ENCODE peak calls at places on chromosomes 5 and 9, in nine cellular contexts. W is stomach, N is heart right ventricle, F is aorta, I is upper lobe of right lung, R is heart left ventricle, U is tibial artery, S is fibroblast of lung, H is SJSA1. Q is an unnamed sample.

GRCh38 chr9:78973906-78974305 is 597.9 kb upstream of the TLE4 start:
- DNase-seq in H (no peak), F (no peak), N (no peak), W (no peak), S (peak; percentile 67), U (no peak), R (no peak), I (no peak), Q (no peak)

GRCh38 chr5:75654693-75655315 is 43.6 kb downstream of the ANKDD1B start:
- DNase-seq in F (no peak), W (no peak), U (no peak), R (peak; percentile 77), H (no peak), I (no peak), S (no peak), N (peak; percentile 58), Q (no peak)

GRCh38 chr9:72952914-72953313 is at the start of gene ALDH1A1:
- DNase-seq in F (no peak), H (no peak), R (no peak), S (no peak), W (peak; percentile 70), I (no peak), N (no peak), U (no peak), Q (peak; percentile 89)

GRCh38 chr9:21682981-21683380 is 119.5 kb upstream of the MTAP start:
- DNase-seq in F (no peak), N (no peak), S (peak; percentile 81), R (no peak), H (no peak), I (no peak), W (no peak), U (no peak), Q (no peak)

GRCh38 chr5:53239301-53239990 is 129.9 kb upstream of the MOCS2 start:
- DNase-seq in W (no peak), S (peak; percentile 35), R (no peak), U (no peak), I (no peak), N (no peak), F (no peak), H (no peak), Q (no peak)

GRCh38 chr9:90307177-90307833 is 335.3 kb downstream of the DIRAS2 start:
- DNase-seq in N (no peak), F (no peak), I (no peak), R (no peak), U (no peak), H (no peak), W (no peak), S (peak; percentile 34), Q (no peak)

GRCh38 chr5:178272591-178272990 is 40.0 kb upstream of the PHYKPL start:
- DNase-seq in W (no peak), S (no peak), F (no peak), R (peak; percentile 17), I (no peak), U (no peak), N (no peak), H (no peak), Q (no peak)

GRCh38 chr5:17928571-17928970 is 294.3 kb downstream of the TAF11L14 start:
- DNase-seq in S (peak; percentile 7), U (peak; percentile 29), W (no peak), R (no peak), F (peak; percentile 78), N (no peak), I (no peak), H (no peak), Q (no peak)

GRCh38 chr5:17239953-17240352 is 22.5 kb downstream of the BASP1 start:
- DNase-seq in W (no peak), N (no peak), I (no peak), R (no peak), H (no peak), U (no peak), F (no peak), S (no peak), Q (no peak)

GRCh38 chr5:154895606-154896561 is 37.5 kb downstream of the CNOT8 start:
- DNase-seq in I (no peak), S (no peak), R (no peak), H (peak; percentile 32), N (no peak), U (no peak), W (no peak), F (no peak), Q (peak; percentile 31)

GRCh38 chr9:89022902-89023301 is 31.6 kb downstream of the S1PR3 start:
- DNase-seq in W (peak; percentile 40), I (no peak), N (no peak), R (peak; percentile 61), F (no peak), U (peak; percentile 68), H (peak; percentile 64), S (peak; percentile 79), Q (no peak)

GRCh38 chr9:89020754-89021153 is 29.5 kb downstream of the S1PR3 start:
- DNase-seq in F (no peak), N (no peak), W (no peak), S (no peak), U (no peak), R (no peak), H (no peak), I (no peak), Q (no peak)

GRCh38 chr9:89023788-89024187 is 32.5 kb downstream of the S1PR3 start:
- DNase-seq in R (no peak), U (no peak), N (no peak), W (no peak), F (no peak), H (no peak), I (no peak), S (peak; percentile 58), Q (no peak)

GRCh38 chr9:89022071-89022721 is 30.9 kb downstream of the S1PR3 start:
- DNase-seq in U (no peak), I (peak; percentile 90), W (peak; percentile 86), H (no peak), N (no peak), S (peak; percentile 77), R (no peak), F (no peak), Q (no peak)

GRCh38 chr9:89021154-89021803 is 30.0 kb downstream of the S1PR3 start:
- DNase-seq in S (peak; percentile 92), I (no peak), W (peak; percentile 39), U (peak; percentile 72), R (peak; percentile 42), F (no peak), H (peak; percentile 78), N (no peak), Q (no peak)
- H3K4me1 ChIP-seq in S (peaks cover 22% of the 10 kb centered on the region), I (peaks cover 27% of the 10 kb centered on the region), W (peaks cover 18% of the 10 kb centered on the region), U (peaks cover 23% of the 10 kb centered on the region), R (peaks cover 27% of the 10 kb centered on the region), F (no peaks in the 10 kb centered on the region), H (peaks cover 33% of the 10 kb centered on the region), N (peaks cover 25% of the 10 kb centered on the region), Q (no peaks in the 10 kb centered on the region)

GRCh38 chr5:50704730-50705129 is 38.3 kb downstream of the PARP8 start:
- DNase-seq in F (no peak), I (no peak), S (no peak), N (no peak), W (no peak), U (no peak), R (no peak), H (no peak), Q (no peak)
- H3K4me1 ChIP-seq in F (peaks cover 2% of the 10 kb centered on the region), I (peaks cover 4% of the 10 kb centered on the region), S (no peaks in the 10 kb centered on the region), N (no peaks in the 10 kb centered on the region), W (no peaks in the 10 kb centered on the region), U (peaks cover 15% of the 10 kb centered on the region), R (no peaks in the 10 kb centered on the region), H (peaks cover 3% of the 10 kb centered on the region), Q (peaks cover 3% of the 10 kb centered on the region)

GRCh38 chr5:132003982-132004381 is 7.5 kb downstream of the ACSL6 start:
- DNase-seq in F (peak; percentile 14), S (no peak), H (no peak), I (peak; percentile 40), W (no peak), R (peak; percentile 9), N (no peak), U (no peak), Q (no peak)

GRCh38 chr5:132006331-132007120 is 4.9 kb downstream of the ACSL6 start:
- DNase-seq in S (no peak), F (peak; percentile 40), U (no peak), R (peak; percentile 14), I (peak; percentile 1), W (no peak), N (no peak), H (no peak), Q (no peak)

GRCh38 chr5:132003170-132003744 is 8.2 kb downstream of the ACSL6 start:
- DNase-seq in N (peak; percentile 20), S (peak; percentile 10), W (no peak), H (no peak), U (no peak), R (peak; percentile 63), I (peak; percentile 57), F (peak; percentile 61), Q (no peak)

GRCh38 chr5:132007399-132008162 is 3.9 kb downstream of the ACSL6 start:
- DNase-seq in S (peak; percentile 68), H (peak; percentile 86), N (peak; percentile 83), U (peak; percentile 77), W (peak; percentile 85), F (peak; percentile 81), R (peak; percentile 86), I (peak; percentile 70), Q (peak; percentile 86)

GRCh38 chr5:132005591-132005990 is 5.9 kb downstream of the ACSL6 start:
- DNase-seq in N (no peak), I (peak; percentile 43), S (no peak), F (peak; percentile 34), U (no peak), H (no peak), W (no peak), R (peak; percentile 16), Q (no peak)
- H3K4me1 ChIP-seq in N (peaks cover 12% of the 10 kb centered on the region), I (peaks cover 4% of the 10 kb centered on the region), S (no peaks in the 10 kb centered on the region), F (no peaks in the 10 kb centered on the region), U (peaks cover 4% of the 10 kb centered on the region), H (no peaks in the 10 kb centered on the region), W (no peaks in the 10 kb centered on the region), R (peaks cover 21% of the 10 kb centered on the region), Q (peaks cover 4% of the 10 kb centered on the region)

GRCh38 chr5:131206772-131207171 is 36.0 kb downstream of the LYRM7 start:
- DNase-seq in H (no peak), F (no peak), S (no peak), I (no peak), R (no peak), N (no peak), W (no peak), U (no peak), Q (no peak)

GRCh38 chr5:131209506-131210191 is 38.9 kb downstream of the LYRM7 start:
- DNase-seq in N (no peak), H (no peak), R (no peak), I (no peak), F (no peak), W (no peak), S (no peak), U (no peak), Q (no peak)

GRCh38 chr5:131206061-131206460 is 35.3 kb downstream of the LYRM7 start:
- DNase-seq in N (no peak), I (no peak), H (no peak), U (no peak), S (no peak), R (no peak), W (no peak), F (no peak), Q (peak; percentile 63)

GRCh38 chr5:131211669-131212068 is 40.9 kb downstream of the LYRM7 start:
- DNase-seq in N (no peak), H (no peak), U (no peak), W (no peak), S (no peak), R (no peak), F (no peak), I (no peak), Q (no peak)

DNA sequence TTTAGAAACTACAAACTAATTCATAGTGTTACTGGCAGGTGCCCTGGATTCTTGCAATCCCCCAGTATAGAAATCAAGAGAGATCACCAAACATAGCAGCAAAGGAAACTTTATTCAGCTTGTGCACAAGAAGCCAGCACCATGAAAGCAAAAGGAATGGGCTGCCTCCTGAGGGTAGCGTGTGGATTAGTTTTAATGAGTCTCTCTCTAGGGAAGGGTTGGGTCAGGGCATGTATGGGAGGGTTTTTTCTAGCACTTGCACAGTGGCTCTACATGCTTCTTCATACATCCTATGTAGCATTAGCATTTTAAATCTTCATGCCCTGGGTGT is 38.4 kb downstream of the LYRM7 start:
- DNase-seq in H (no peak), U (no peak), W (no peak), R (no peak), S (no peak), F (no peak), I (no peak), N (no peak), Q (no peak)
- H3K4me1 ChIP-seq in H (peaks cover 3% of the 10 kb centered on the region), U (no peaks in the 10 kb centered on the region), W (peaks cover 6% of the 10 kb centered on the region), R (no peaks in the 10 kb centered on the region), S (no peaks in the 10 kb centered on the region), F (no peaks in the 10 kb centered on the region), I (peaks cover 7% of the 10 kb centered on the region), N (no peaks in the 10 kb centered on the region), Q (no peaks in the 10 kb centered on the region)

Q was measured in small intestine.